ENCODE peak calls at places on chromosome 12, in ten cellular contexts. P, O, E, I, L, U, G, S, Y and M are unnamed samples.

GRCh38 chr12:47773858-47774580 is 981 bp downstream of the SLC48A1 start:
- DNase-seq in P (no peak), O (no peak), E (no peak), I (no peak), L (no peak), U (no peak), G (no peak), S (no peak), Y (no peak), M (no peak)

GRCh38 chr12:14995583-14996425 is 23.0 kb downstream of the PDE6H start:
- DNase-seq in P (no peak), O (no peak), E (no peak), I (no peak), L (peak), U (no peak), G (no peak), S (peak), Y (no peak), M (no peak)

GRCh38 chr12:116434155-116435065 is 124.8 kb upstream of the MAP1LC3B2 start:
- DNase-seq in P (peak), O (peak), E (peak), I (no peak), L (peak), U (peak), G (no peak), S (peak), Y (no peak), M (peak)

GRCh38 chr12:49276304-49277290 is 11.7 kb downstream of the TUBA1C start:
- DNase-seq in P (no peak), O (no peak), E (no peak), I (no peak), L (no peak), U (no peak), G (no peak), S (no peak), Y (no peak), M (no peak)

GRCh38 chr12:89236748-89237428 is 115.4 kb downstream of the DUSP6 start:
- DNase-seq in P (no peak), O (no peak), E (no peak), I (no peak), L (no peak), U (no peak), G (no peak), S (no peak), Y (no peak), M (no peak)

GRCh38 chr12:102479984-102480383 is 379 bp downstream of the IGF1 start:
- DNase-seq in P (no peak), O (no peak), E (no peak), I (no peak), L (no peak), U (no peak), G (no peak), S (no peak), Y (no peak), M (no peak)

GRCh38 chr12:54370218-54370730 is 6.0 kb upstream of the GPR84 start:
- DNase-seq in P (peak), O (peak), E (peak), I (no peak), L (peak), U (peak), G (peak), S (peak), Y (peak), M (peak)

GRCh38 chr12:6635856-6636521 is at the start of gene LPAR5:
- DNase-seq in P (no peak), O (no peak), E (peak), I (peak), L (no peak), U (peak), G (no peak), S (no peak), Y (peak), M (no peak)

GRCh38 chr12:94545937-94546771 is 86.5 kb upstream of the CEP83 start:
- DNase-seq in P (peak), O (peak), E (peak), I (no peak), L (peak), U (peak), G (peak), S (peak), Y (peak), M (peak)

GRCh38 chr12:12180575-12180974 is 86.3 kb downstream of the LRP6 start:
- DNase-seq in P (no peak), O (no peak), E (no peak), I (no peak), L (no peak), U (no peak), G (no peak), S (no peak), Y (no peak), M (no peak)

GRCh38 chr12:119624971-119625370 is 31.4 kb downstream of the TMEM233 start:
- DNase-seq in P (no peak), O (no peak), E (no peak), I (no peak), L (no peak), U (no peak), G (no peak), S (no peak), Y (no peak), M (no peak)

GRCh38 chr12:49674318-49674985 is 32.8 kb downstream of the FMNL3 start:
- DNase-seq in P (no peak), O (no peak), E (no peak), I (no peak), L (peak), U (no peak), G (no peak), S (no peak), Y (no peak), M (no peak)

GRCh38 chr12:123573870-123574269 is 10.5 kb upstream of the TMED2 start:
- DNase-seq in P (no peak), O (no peak), E (no peak), I (no peak), L (no peak), U (no peak), G (no peak), S (no peak), Y (no peak), M (no peak)

GRCh38 chr12:24600996-24601395 is 347.9 kb downstream of the BCAT1 start:
- DNase-seq in P (no peak), O (no peak), E (no peak), I (no peak), L (peak), U (no peak), G (no peak), S (peak), Y (no peak), M (no peak)

GRCh38 chr12:6278439-6279255 is 31.8 kb upstream of the PLEKHG6 start:
- DNase-seq in P (peak), O (peak), E (peak), I (peak), L (peak), U (peak), G (peak), S (no peak), Y (peak), M (peak)

GRCh38 chr12:25894759-25895158 is 63.7 kb upstream of the RASSF8 start:
- DNase-seq in P (no peak), O (no peak), E (no peak), I (no peak), L (no peak), U (no peak), G (no peak), S (no peak), Y (no peak), M (no peak)

GRCh38 chr12:40158592-40159111 is 52.8 kb upstream of the SLC2A13 start:
- DNase-seq in P (no peak), O (no peak), E (peak), I (no peak), L (no peak), U (no peak), G (no peak), S (no peak), Y (no peak), M (no peak)

GRCh38 chr12:5139751-5140150 is 96.1 kb downstream of the KCNA5 start:
- DNase-seq in P (no peak), O (no peak), E (no peak), I (no peak), L (no peak), U (no peak), G (no peak), S (no peak), Y (no peak), M (no peak)

GRCh38 chr12:48033451-48033850 is 29.2 kb upstream of the COL2A1 start:
- DNase-seq in P (no peak), O (no peak), E (no peak), I (no peak), L (no peak), U (no peak), G (no peak), S (no peak), Y (no peak), M (no peak)

GRCh38 chr12:124322271-124322998 is 27.5 kb downstream of the RFLNA start:
- DNase-seq in P (no peak), O (no peak), E (no peak), I (no peak), L (no peak), U (no peak), G (no peak), S (no peak), Y (no peak), M (no peak)

GRCh38 chr12:53048033-53048779 is 1.7 kb upstream of the TNS2 start:
- DNase-seq in P (peak), O (peak), E (peak), I (no peak), L (no peak), U (peak), G (no peak), S (no peak), Y (no peak), M (no peak)

GRCh38 chr12:6684609-6685008 is 4.6 kb downstream of the ZNF384 start:
- DNase-seq in P (peak), O (no peak), E (no peak), I (no peak), L (no peak), U (no peak), G (no peak), S (no peak), Y (peak), M (peak)

GRCh38 chr12:55728932-55729591 is at the start of gene CD63:
- DNase-seq in P (peak), O (peak), E (peak), I (peak), L (peak), U (peak), G (peak), S (no peak), Y (peak), M (peak)

GRCh38 chr12:75378354-75378753 is 12.5 kb upstream of the GLIPR1L2 start:
- DNase-seq in P (no peak), O (no peak), E (no peak), I (no peak), L (no peak), U (no peak), G (no peak), S (peak), Y (no peak), M (no peak)

GRCh38 chr12:53994691-53995310 is 5.2 kb upstream of the HOXC9 start:
- DNase-seq in P (no peak), O (no peak), E (no peak), I (no peak), L (no peak), U (no peak), G (no peak), S (no peak), Y (no peak), M (peak)

GRCh38 chr12:96710127-96710745 is 196.8 kb upstream of the NEDD1 start:
- DNase-seq in P (no peak), O (no peak), E (no peak), I (no peak), L (no peak), U (no peak), G (no peak), S (no peak), Y (no peak), M (no peak)

GRCh38 chr12:47705571-47706425 is at the start of gene RPAP3:
- DNase-seq in P (peak), O (peak), E (peak), I (peak), L (peak), U (peak), G (peak), S (peak), Y (peak), M (peak)

GRCh38 chr12:29278673-29279420 is 102.1 kb downstream of the ERGIC2 start:
- DNase-seq in P (no peak), O (no peak), E (no peak), I (no peak), L (no peak), U (peak), G (no peak), S (no peak), Y (no peak), M (no peak)

GRCh38 chr12:84793558-84794367 is 118.8 kb downstream of the SLC6A15 start:
- DNase-seq in P (no peak), O (no peak), E (no peak), I (no peak), L (peak), U (no peak), G (no peak), S (no peak), Y (no peak), M (no peak)

GRCh38 chr12:123445388-123446344 is 9.2 kb upstream of the RILPL2 start:
- DNase-seq in P (no peak), O (peak), E (no peak), I (no peak), L (peak), U (no peak), G (no peak), S (peak), Y (no peak), M (no peak)

GRCh38 chr12:53052419-53053222 is 2.8 kb downstream of the TNS2 start:
- DNase-seq in P (no peak), O (peak), E (peak), I (no peak), L (peak), U (peak), G (no peak), S (no peak), Y (no peak), M (no peak)

GRCh38 chr12:9925746-9926393 is 6.3 kb downstream of the CLEC2A start:
- DNase-seq in P (no peak), O (no peak), E (no peak), I (no peak), L (peak), U (peak), G (no peak), S (no peak), Y (no peak), M (no peak)

GRCh38 chr12:2510066-2510465 is 284.7 kb upstream of the FKBP4 start:
- DNase-seq in P (no peak), O (no peak), E (no peak), I (no peak), L (no peak), U (no peak), G (no peak), S (no peak), Y (no peak), M (no peak)

GRCh38 chr12:79959484-79959883 is 24.6 kb upstream of the PPP1R12A start:
- DNase-seq in P (no peak), O (no peak), E (no peak), I (no peak), L (no peak), U (no peak), G (no peak), S (no peak), Y (no peak), M (no peak)

GRCh38 chr12:112473056-112473455 is 54.3 kb downstream of the PTPN11 start:
- DNase-seq in P (no peak), O (no peak), E (no peak), I (no peak), L (no peak), U (no peak), G (no peak), S (no peak), Y (peak), M (no peak)

GRCh38 chr12:96040305-96041133 is 5.1 kb upstream of the LTA4H start:
- DNase-seq in P (no peak), O (no peak), E (no peak), I (no peak), L (no peak), U (no peak), G (no peak), S (no peak), Y (no peak), M (no peak)

DNA sequence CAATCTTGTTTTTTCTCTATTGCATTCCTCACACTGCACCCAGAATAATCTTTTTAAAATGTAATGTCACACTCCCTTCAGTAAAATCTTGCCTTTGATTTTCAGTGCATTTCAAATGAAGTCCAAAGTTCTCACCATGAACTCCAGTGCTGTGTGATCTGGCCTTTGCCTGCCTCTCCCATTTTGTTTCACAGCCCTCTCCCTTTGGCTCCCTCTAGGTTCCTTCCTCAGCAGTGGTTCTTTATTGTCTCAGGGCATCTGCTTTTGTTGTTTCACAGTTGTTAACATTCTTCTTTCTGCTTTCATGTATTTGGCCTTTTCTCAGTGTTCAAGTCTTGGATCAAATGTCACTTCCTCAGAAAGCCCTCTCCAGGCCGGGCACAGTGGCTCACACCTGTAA is 84.5 kb upstream of the AMN1 start:
- DNase-seq in P (no peak), O (no peak), E (peak), I (no peak), L (no peak), U (no peak), G (no peak), S (no peak), Y (no peak), M (no peak)
- TF ChIP-seq CTCF in P (no peak), O (no peak), E (no peak), I (no peak), L (peak), U (no peak), G (peak), S (peak), Y (peak), M (no peak)

GRCh38 chr12:68221497-68221896 is 4.1 kb downstream of the IL26 start:
- DNase-seq in P (no peak), O (no peak), E (no peak), I (no peak), L (no peak), U (no peak), G (no peak), S (no peak), Y (no peak), M (no peak)

GRCh38 chr12:68224613-68225285 is 861 bp downstream of the IL26 start:
- DNase-seq in P (no peak), O (no peak), E (no peak), I (no peak), L (peak), U (no peak), G (no peak), S (peak), Y (no peak), M (no peak)

GRCh38 chr12:68222336-68222735 is 3.3 kb downstream of the IL26 start:
- DNase-seq in P (no peak), O (peak), E (no peak), I (no peak), L (no peak), U (no peak), G (no peak), S (no peak), Y (no peak), M (no peak)

GRCh38 chr12:68225576-68226476 is at the start of gene IL26:
- DNase-seq in P (no peak), O (no peak), E (no peak), I (no peak), L (no peak), U (no peak), G (no peak), S (no peak), Y (no peak), M (no peak)

DNA sequence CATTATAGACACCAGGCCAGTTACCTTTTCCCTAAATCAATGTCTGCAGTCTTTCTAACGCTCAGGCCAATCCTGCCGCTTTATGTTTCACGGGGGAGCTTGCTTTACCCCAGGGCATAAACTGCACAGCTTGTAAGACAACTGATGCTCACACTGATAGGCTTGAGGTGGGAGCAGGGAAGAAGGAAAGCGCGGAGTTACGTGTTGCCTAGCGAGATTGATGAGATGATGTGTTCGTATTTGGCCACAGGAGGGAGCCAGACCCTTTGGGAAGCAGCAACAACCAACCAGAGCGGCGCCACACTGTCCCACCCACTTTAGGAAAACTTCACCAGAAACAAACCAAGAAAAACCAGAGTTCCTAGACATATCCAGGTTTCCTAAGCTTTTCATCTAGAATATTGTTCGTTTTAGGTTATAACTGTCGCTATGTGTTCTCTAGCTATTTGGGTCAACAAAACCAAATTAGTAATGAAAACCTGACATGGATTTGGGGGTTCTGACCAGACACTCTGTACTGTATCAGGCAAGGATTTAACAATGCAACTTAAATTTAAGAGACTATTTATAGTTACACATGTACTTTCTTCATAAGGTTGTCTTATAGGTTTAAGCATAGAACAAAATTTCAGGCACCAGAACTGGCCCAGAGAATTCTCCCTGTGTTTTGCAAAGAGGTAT is 2.4 kb downstream of the IL26 start:
- DNase-seq in P (peak), O (peak), E (peak), I (peak), L (peak), U (peak), G (peak), S (peak), Y (peak), M (peak)
- TF ChIP-seq CTCF in P (peak), O (peak), E (peak), I (peak), L (peak), U (peak), G (peak), S (peak), Y (peak), M (peak)

GRCh38 chr12:132393991-132394949 is 64.9 kb upstream of the GALNT9 start:
- DNase-seq in P (no peak), O (no peak), E (peak), I (no peak), L (no peak), U (peak), G (no peak), S (no peak), Y (no peak), M (no peak)

GRCh38 chr12:132391326-132392041 is 62.1 kb upstream of the GALNT9 start:
- DNase-seq in P (peak), O (no peak), E (no peak), I (no peak), L (no peak), U (no peak), G (no peak), S (no peak), Y (no peak), M (no peak)

GRCh38 chr12:132390287-132391076 is 61.1 kb upstream of the GALNT9 start:
- DNase-seq in P (no peak), O (no peak), E (no peak), I (no peak), L (no peak), U (no peak), G (no peak), S (no peak), Y (no peak), M (no peak)

GRCh38 chr12:132393245-132393795 is 63.9 kb upstream of the GALNT9 start:
- DNase-seq in P (no peak), O (no peak), E (peak), I (no peak), L (no peak), U (peak), G (no peak), S (no peak), Y (no peak), M (no peak)

DNA sequence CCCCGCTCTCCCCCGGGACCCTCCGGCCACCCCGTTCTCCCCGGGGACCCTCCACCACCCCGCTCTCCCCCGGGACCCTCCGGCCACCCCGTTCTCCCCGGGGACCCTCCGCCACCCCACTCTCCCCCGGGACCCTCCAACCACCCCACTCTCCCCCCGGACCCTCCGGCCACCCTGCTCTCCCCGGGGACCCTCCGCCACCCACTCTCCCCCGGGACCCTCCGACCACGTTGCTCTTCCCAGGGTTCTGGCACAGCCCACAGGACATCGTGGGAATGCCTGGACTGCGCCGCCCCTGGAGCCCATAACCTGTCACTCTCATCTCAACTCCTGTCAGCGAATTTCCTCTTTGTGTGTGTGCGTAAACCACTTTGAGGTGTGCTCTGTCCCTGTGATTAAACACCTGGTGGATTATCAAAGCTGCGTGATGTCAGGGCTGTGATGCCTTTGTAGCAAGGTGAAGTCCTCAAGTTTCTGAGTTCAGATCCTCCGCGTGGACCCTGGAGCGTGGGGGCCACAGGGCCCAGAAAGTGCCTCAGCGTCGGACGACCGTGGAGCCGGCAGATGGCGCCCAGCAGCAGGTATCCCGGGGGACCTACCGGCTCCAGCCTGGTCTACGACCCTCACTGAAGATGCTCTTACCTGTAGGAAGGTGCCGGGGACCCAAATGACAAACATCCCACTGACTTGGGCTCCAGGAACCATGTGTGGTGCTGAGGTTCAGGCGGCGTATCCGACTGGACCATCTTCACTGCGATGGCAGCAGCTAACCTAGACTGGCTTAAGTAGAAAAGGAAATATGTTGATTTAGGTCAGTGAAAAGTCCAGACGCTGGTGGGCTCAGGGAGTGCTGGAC is 63.2 kb upstream of the GALNT9 start:
- DNase-seq in P (peak), O (no peak), E (peak), I (no peak), L (no peak), U (no peak), G (no peak), S (no peak), Y (no peak), M (no peak)
- TF ChIP-seq CTCF in P (no peak), O (no peak), E (no peak), I (no peak), L (no peak), U (no peak), G (no peak), S (no peak), Y (no peak), M (no peak)

GRCh38 chr12:92603741-92604432 is 98.9 kb upstream of the PLEKHG7 start:
- DNase-seq in P (no peak), O (no peak), E (no peak), I (no peak), L (no peak), U (no peak), G (no peak), S (no peak), Y (no peak), M (no peak)
- TF ChIP-seq CTCF in P (no peak), O (no peak), E (no peak), I (no peak), L (peak), U (no peak), G (peak), S (no peak), Y (peak), M (no peak)